ENCODE peak calls at places on chromosomes 11 and 22, in nine cellular contexts. One of them, this sample, is unnamed.

GRCh38 chr11:94794287-94795168 is 26.4 kb downstream of the AMOTL1 start:
- DNase-seq in neuronal stem cell: no peak
- DNase-seq in NCI-H2081: no peak
- DNase-seq in stimulated activated CD4-positive, alpha-beta T cell treated with anti-CD3 and anti-CD28 coated beads, TNF-alpha, amount 100 ng/mL, for 24 hours: no peak
- DNase-seq in choroid plexus epithelial cell: peak
- DNase-seq in dermis microvascular lymphatic vessel endothelial cell: peak
- DNase-seq in NCI-H1105: no peak
- DNase-seq in A549: no peak
- DNase-seq in EH: peak
- DNase-seq in this sample: peak

GRCh38 chr22:43001271-43002197 is 13.4 kb downstream of the PACSIN2 start:
- DNase-seq in neuronal stem cell: no peak
- DNase-seq in NCI-H2081: no peak
- DNase-seq in stimulated activated CD4-positive, alpha-beta T cell treated with anti-CD3 and anti-CD28 coated beads, TNF-alpha, amount 100 ng/mL, for 24 hours: no peak
- DNase-seq in choroid plexus epithelial cell: peak
- DNase-seq in dermis microvascular lymphatic vessel endothelial cell: peak
- DNase-seq in NCI-H1105: no peak
- DNase-seq in A549: no peak
- DNase-seq in EH: peak
- DNase-seq in this sample: no peak

GRCh38 chr22:42947211-42947990 is 67.5 kb downstream of the PACSIN2 start:
- DNase-seq in neuronal stem cell: peak
- DNase-seq in NCI-H2081: peak
- DNase-seq in stimulated activated CD4-positive, alpha-beta T cell treated with anti-CD3 and anti-CD28 coated beads, TNF-alpha, amount 100 ng/mL, for 24 hours: no peak
- DNase-seq in choroid plexus epithelial cell: peak
- DNase-seq in dermis microvascular lymphatic vessel endothelial cell: peak
- DNase-seq in NCI-H1105: peak
- DNase-seq in A549: peak
- DNase-seq in EH: no peak
- DNase-seq in this sample: no peak

GRCh38 chr11:119023741-119024140 is 5.2 kb downstream of the TRAPPC4 start:
- DNase-seq in neuronal stem cell: no peak
- DNase-seq in NCI-H2081: no peak
- DNase-seq in stimulated activated CD4-positive, alpha-beta T cell treated with anti-CD3 and anti-CD28 coated beads, TNF-alpha, amount 100 ng/mL, for 24 hours: no peak
- DNase-seq in choroid plexus epithelial cell: peak
- DNase-seq in dermis microvascular lymphatic vessel endothelial cell: no peak
- DNase-seq in NCI-H1105: no peak
- DNase-seq in A549: no peak
- DNase-seq in EH: peak
- DNase-seq in this sample: no peak

GRCh38 chr11:2590131-2590950 is 109.5 kb downstream of the KCNQ1OT1 start:
- DNase-seq in neuronal stem cell: no peak
- DNase-seq in NCI-H2081: no peak
- DNase-seq in stimulated activated CD4-positive, alpha-beta T cell treated with anti-CD3 and anti-CD28 coated beads, TNF-alpha, amount 100 ng/mL, for 24 hours: no peak
- DNase-seq in choroid plexus epithelial cell: no peak
- DNase-seq in dermis microvascular lymphatic vessel endothelial cell: no peak
- DNase-seq in NCI-H1105: no peak
- DNase-seq in A549: no peak
- DNase-seq in EH: no peak
- DNase-seq in this sample: no peak

GRCh38 chr22:23565288-23565941 is 14.7 kb downstream of the IGLL1 start:
- DNase-seq in neuronal stem cell: peak
- DNase-seq in NCI-H2081: no peak
- DNase-seq in stimulated activated CD4-positive, alpha-beta T cell treated with anti-CD3 and anti-CD28 coated beads, TNF-alpha, amount 100 ng/mL, for 24 hours: no peak
- DNase-seq in choroid plexus epithelial cell: peak
- DNase-seq in dermis microvascular lymphatic vessel endothelial cell: peak
- DNase-seq in NCI-H1105: peak
- DNase-seq in A549: no peak
- DNase-seq in EH: peak
- DNase-seq in this sample: peak

GRCh38 chr22:19984201-19984753 is 32.3 kb downstream of the ARVCF start:
- DNase-seq in neuronal stem cell: no peak
- DNase-seq in NCI-H2081: no peak
- DNase-seq in stimulated activated CD4-positive, alpha-beta T cell treated with anti-CD3 and anti-CD28 coated beads, TNF-alpha, amount 100 ng/mL, for 24 hours: no peak
- DNase-seq in choroid plexus epithelial cell: peak
- DNase-seq in dermis microvascular lymphatic vessel endothelial cell: peak
- DNase-seq in NCI-H1105: no peak
- DNase-seq in A549: peak
- DNase-seq in EH: peak
- DNase-seq in this sample: peak

GRCh38 chr22:29023172-29023796 is 38.3 kb downstream of the C22orf31 start:
- DNase-seq in neuronal stem cell: no peak
- DNase-seq in NCI-H2081: no peak
- DNase-seq in stimulated activated CD4-positive, alpha-beta T cell treated with anti-CD3 and anti-CD28 coated beads, TNF-alpha, amount 100 ng/mL, for 24 hours: no peak
- DNase-seq in choroid plexus epithelial cell: no peak
- DNase-seq in dermis microvascular lymphatic vessel endothelial cell: no peak
- DNase-seq in NCI-H1105: no peak
- DNase-seq in A549: no peak
- DNase-seq in EH: no peak
- DNase-seq in this sample: no peak